ENCODE peak calls at places on chromosome 16, in four cellular contexts. K, C, S and N are unnamed samples.

GRCh38 chr16:2001456-2002355 is 7.9 kb downstream of the ZNF598 start:
- DNase-seq in K (no peak), C (no peak), S (no peak), N (no peak)

GRCh38 chr16:89915303-89916232 is 3.1 kb upstream of the MC1R start:
- DNase-seq in K (no peak), C (no peak), S (no peak), N (no peak)

GRCh38 chr16:87117936-87118335 is 199.3 kb downstream of the C16orf95 start:
- DNase-seq in K (no peak), C (no peak), S (no peak), N (no peak)

GRCh38 chr16:3035972-3036725 is 595 bp downstream of the BICDL2 start:
- DNase-seq in K (no peak), C (no peak), S (no peak), N (no peak)

GRCh38 chr16:64823676-64824075 is 298.2 kb downstream of the CDH11 start:
- DNase-seq in K (no peak), C (no peak), S (peak), N (no peak)

GRCh38 chr16:48432136-48432535 is 46.9 kb upstream of the SIAH1 start:
- DNase-seq in K (no peak), C (no peak), S (no peak), N (no peak)

GRCh38 chr16:17228048-17228707 is 242.6 kb downstream of the XYLT1 start:
- DNase-seq in K (no peak), C (no peak), S (no peak), N (no peak)

GRCh38 chr16:535446-536405 is 8.2 kb downstream of the CAPN15 start:
- DNase-seq in K (no peak), C (peak), S (no peak), N (peak)

GRCh38 chr16:85202631-85203461 is 90.6 kb upstream of the CIBAR2 start:
- DNase-seq in K (no peak), C (no peak), S (peak), N (peak)

GRCh38 chr16:75025766-75026165 is 26.9 kb downstream of the ZNRF1 start:
- DNase-seq in K (no peak), C (no peak), S (peak), N (no peak)

GRCh38 chr16:52141871-52142270 is 405.1 kb downstream of the TOX3 start:
- DNase-seq in K (no peak), C (no peak), S (no peak), N (no peak)

GRCh38 chr16:34078697-34079096 is 619.3 kb downstream of the TP53TG3F start:
- DNase-seq in K (no peak), C (no peak), S (no peak), N (no peak)

GRCh38 chr16:70725024-70725911 is 39.4 kb upstream of the MTSS2 start:
- DNase-seq in K (peak), C (no peak), S (no peak), N (no peak)

GRCh38 chr16:3761375-3762079 is 44.2 kb upstream of the TRAP1 start:
- DNase-seq in K (no peak), C (no peak), S (no peak), N (no peak)

GRCh38 chr16:58426095-58426494 is 33.8 kb downstream of the GINS3 start:
- DNase-seq in K (no peak), C (no peak), S (no peak), N (no peak)